ENCODE peak calls at places on chromosomes 6 and 20, in four cellular contexts. R is astrocyte, L is choroid plexus epithelial cell, D is pancreas. G is an unnamed sample.

GRCh38 chr6:144334150-144334708 is 49.1 kb downstream of the UTRN start:
- DNase-seq in D (no peak), L (no peak), R (no peak), G (no peak)

GRCh38 chr6:162198925-162199324 is 528.6 kb downstream of the PRKN start:
- DNase-seq in L (peak; percentile 17), R (no peak), D (no peak), G (no peak)

GRCh38 chr6:65468307-65468706 is 238.7 kb downstream of the EYS start:
- DNase-seq in R (no peak), D (no peak), L (no peak), G (no peak)

GRCh38 chr6:111692327-111693164 is 86.9 kb upstream of the TRAF3IP2 start:
- DNase-seq in L (no peak), R (peak; percentile 44), D (peak; percentile 64), G (no peak)

GRCh38 chr6:20875369-20875963 is 341.2 kb downstream of the CDKAL1 start:
- DNase-seq in L (peak; percentile 83), D (no peak), R (peak; percentile 30), G (no peak)

GRCh38 chr20:25044660-25045342 is 13.1 kb downstream of the ACSS1 start:
- DNase-seq in R (no peak), L (no peak), D (peak; percentile 5), G (no peak)

GRCh38 chr20:59007758-59008511 is 881 bp upstream of the CTSZ start:
- DNase-seq in D (no peak), L (no peak), R (no peak), G (no peak)

GRCh38 chr20:42041000-42041565 is 422.9 kb upstream of the CHD6 start:
- DNase-seq in L (no peak), D (no peak), R (no peak), G (no peak)

GRCh38 chr6:33740204-33740608 is 6.5 kb downstream of the IP6K3 start:
- DNase-seq in D (no peak), L (no peak), R (no peak), G (no peak)

GRCh38 chr6:1525364-1526038 is 84.2 kb upstream of the FOXC1 start:
- DNase-seq in L (no peak), D (no peak), R (no peak), G (no peak)

GRCh38 chr6:118354641-118355040 is 193.5 kb upstream of the PLN start:
- DNase-seq in L (no peak), D (no peak), R (no peak), G (no peak)

GRCh38 chr6:52049252-52050050 is 38.0 kb downstream of the PKHD1 start:
- DNase-seq in R (peak; percentile 8), L (peak; percentile 62), D (no peak), G (no peak)

GRCh38 chr20:59564171-59564570 is 40.2 kb upstream of the PHACTR3 start:
- DNase-seq in R (no peak), L (no peak), D (no peak), G (no peak)

GRCh38 chr20:6012166-6012565 is 41.7 kb downstream of the LRRN4 start:
- DNase-seq in R (no peak), D (no peak), L (no peak), G (no peak)

GRCh38 chr20:13085275-13085674 is 76.5 kb downstream of the SPTLC3 start:
- DNase-seq in D (no peak), L (no peak), R (no peak), G (no peak)

GRCh38 chr6:31652925-31653724 is 664 bp upstream of the BAG6 start:
- DNase-seq in D (peak; percentile 85), L (no peak), R (peak; percentile 84), G (no peak)

GRCh38 chr20:12466915-12467314 is 541.9 kb upstream of the SPTLC3 start:
- DNase-seq in D (no peak), L (no peak), R (no peak), G (no peak)

GRCh38 chr20:61210862-61211261 is 41.2 kb upstream of the CDH4 start:
- DNase-seq in L (no peak), R (no peak), D (no peak), G (no peak)

GRCh38 chr6:117404548-117404947 is 21.2 kb downstream of the ROS1 start:
- DNase-seq in D (no peak), L (peak; percentile 48), R (peak; percentile 12), G (no peak)

GRCh38 chr6:131787079-131787478 is 20.7 kb upstream of the ENPP1 start:
- DNase-seq in L (peak; percentile 34), D (no peak), R (no peak), G (no peak)

GRCh38 chr6:56803594-56803993 is 151.3 kb upstream of the BEND6 start:
- DNase-seq in R (peak; percentile 78), L (peak; percentile 85), D (no peak), G (no peak)

GRCh38 chr20:977021-977420 is 25.1 kb downstream of the RSPO4 start:
- DNase-seq in L (no peak), R (no peak), D (no peak), G (no peak)

GRCh38 chr20:972256-972655 is 29.9 kb downstream of the RSPO4 start:
- DNase-seq in L (no peak), R (no peak), D (no peak), G (no peak)

GRCh38 chr20:969868-970267 is 32.2 kb downstream of the RSPO4 start:
- DNase-seq in D (no peak), L (no peak), R (no peak), G (no peak)

GRCh38 chr20:976033-976432 is 26.1 kb downstream of the RSPO4 start:
- DNase-seq in L (no peak), D (no peak), R (no peak), G (no peak)

DNA sequence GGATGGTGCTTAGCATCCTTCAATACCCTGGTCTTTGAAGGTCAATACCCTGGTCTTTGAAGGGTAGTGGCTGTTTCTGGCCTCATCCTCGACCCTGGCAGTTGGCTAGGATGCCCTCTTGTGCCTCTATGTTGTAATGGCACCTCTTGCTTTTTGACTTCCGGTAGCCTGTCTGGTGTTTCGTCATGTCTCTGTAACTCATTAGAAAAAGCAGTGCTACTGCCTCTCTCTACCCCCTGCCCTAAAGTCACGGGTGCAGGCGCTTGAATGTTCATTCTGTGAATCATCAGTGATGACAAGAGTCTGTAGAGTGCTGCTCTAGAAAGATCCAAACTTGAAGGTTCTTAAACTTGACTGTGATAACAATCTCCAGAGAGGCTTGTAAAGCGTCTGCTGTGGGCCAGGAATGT is 28.3 kb downstream of the RSPO4 start:
- DNase-seq in R (no peak), D (no peak), L (peak; percentile 50), G (no peak)
- TF ChIP-seq CTCF in R (no peak), D (no peak), L (peak; percentile 36), G (peak; percentile 31)

DNA sequence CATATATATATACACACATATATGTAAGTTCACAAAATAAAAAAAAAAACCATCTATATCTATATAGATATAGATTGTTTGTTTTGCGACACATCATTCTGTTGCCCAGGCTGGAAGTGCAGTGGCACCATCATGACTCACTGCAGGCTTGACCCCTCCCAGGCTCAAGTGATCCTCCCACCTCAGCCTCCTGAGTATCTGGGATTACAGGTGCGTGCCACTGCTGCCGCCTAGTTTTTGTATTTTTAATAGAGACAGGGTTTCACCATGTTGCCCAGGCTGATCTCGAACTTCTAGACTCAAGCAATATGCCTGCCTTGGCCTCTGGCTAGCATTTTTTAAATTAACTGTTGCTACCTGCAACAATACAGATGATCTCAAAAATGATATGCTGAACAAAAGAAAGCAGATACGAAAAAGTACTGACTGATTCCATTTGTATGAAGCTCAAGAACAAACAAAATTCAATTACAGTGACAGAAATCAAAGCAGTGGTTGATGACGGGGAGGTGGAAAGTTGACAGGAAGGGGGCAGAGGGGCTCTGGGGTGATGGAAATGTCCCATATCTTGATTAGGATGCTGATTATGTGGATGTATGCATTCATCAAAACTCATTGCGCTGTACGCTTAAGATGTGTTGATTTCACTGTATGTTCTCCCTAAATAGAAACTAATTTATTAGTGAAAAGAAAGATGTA is 49.6 kb downstream of the ATXN1 start:
- DNase-seq in R (no peak), L (no peak), D (no peak), G (no peak)
- TF ChIP-seq CTCF in R (no peak), L (no peak), D (no peak), G (no peak)

GRCh38 chr6:25350593-25350992 is 71.4 kb downstream of the CARMIL1 start:
- DNase-seq in R (no peak), D (no peak), L (no peak), G (no peak)
- TF ChIP-seq CTCF in R (no peak), D (no peak), L (no peak), G (no peak)

GRCh38 chr20:63295846-63296245 is 2.9 kb downstream of the COL20A1 start:
- DNase-seq in R (no peak), L (no peak), D (no peak), G (no peak)
- TF ChIP-seq CTCF in R (no peak), L (no peak), D (no peak), G (no peak)

GRCh38 chr6:82246802-82247633 is 526 bp downstream of the IBTK start:
- DNase-seq in L (peak; percentile 46), D (peak; percentile 50), R (peak; percentile 36), G (no peak)

GRCh38 chr6:82247634-82248232 is at the start of gene IBTK:
- DNase-seq in L (peak; percentile 93), R (peak; percentile 83), D (peak; percentile 95), G (peak; percentile 93)

GRCh38 chr6:82249381-82250253 is 2.1 kb upstream of the IBTK start:
- DNase-seq in D (no peak), R (no peak), L (no peak), G (no peak)

GRCh38 chr6:82248233-82248735 is 740 bp upstream of the IBTK start:
- DNase-seq in L (peak; percentile 52), R (peak; percentile 77), D (peak; percentile 48), G (no peak)

DNA sequence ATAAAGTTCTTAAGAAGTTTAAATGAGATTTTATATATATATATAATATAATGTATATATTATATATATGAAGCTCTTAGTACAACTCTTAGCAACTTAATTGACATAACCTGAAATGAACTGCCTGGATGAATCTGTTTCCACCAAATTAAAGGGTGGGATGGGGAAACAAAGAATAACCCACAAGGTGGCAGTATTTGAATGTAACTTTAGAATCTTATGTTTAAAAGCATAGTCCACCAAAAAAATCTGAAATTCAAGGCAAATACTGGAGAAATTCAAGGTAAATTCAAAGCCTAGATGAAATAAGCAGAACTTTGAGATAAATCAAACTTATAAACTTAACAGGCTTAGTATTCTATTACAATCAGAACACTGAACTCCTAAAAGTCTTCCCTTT is 4.4 kb upstream of the IBTK start:
- DNase-seq in R (no peak), L (peak; percentile 73), D (no peak), G (no peak)
- TF ChIP-seq CTCF in R (peak; percentile 55), L (peak; percentile 56), D (peak; percentile 32), G (peak; percentile 46)